ENCODE peak calls at places on chromosomes 5 and 9, in six cellular contexts. One of them, this sample, is unnamed.

GRCh38 chr9:69090943-69091342 is 55.4 kb downstream of the FXN start:
- DNase-seq in heart right ventricle: no peak
- DNase-seq in CD8-positive, alpha-beta memory T cell: no peak
- DNase-seq in stimulated activated naive CD4-positive, alpha-beta T cell treated with Interleukin-2 at 50 U/mL for 16 hours: no peak
- DNase-seq in HFFc6: no peak
- DNase-seq in activated CD4-positive, alpha-beta T cell treated with anti-CD3 and anti-CD28 coated beads, Interleukin-2, amount 50 U/mL, for 48 hours: no peak
- DNase-seq in this sample: no peak

GRCh38 chr5:153907170-153907775 is 131.4 kb downstream of the FAM114A2 start:
- DNase-seq in heart right ventricle: no peak
- DNase-seq in CD8-positive, alpha-beta memory T cell: no peak
- DNase-seq in stimulated activated naive CD4-positive, alpha-beta T cell treated with Interleukin-2 at 50 U/mL for 16 hours: no peak
- DNase-seq in HFFc6: no peak
- DNase-seq in activated CD4-positive, alpha-beta T cell treated with anti-CD3 and anti-CD28 coated beads, Interleukin-2, amount 50 U/mL, for 48 hours: no peak
- DNase-seq in this sample: no peak

GRCh38 chr5:73387630-73388370 is 60.8 kb downstream of the FOXD1 start:
- DNase-seq in heart right ventricle: no peak
- DNase-seq in CD8-positive, alpha-beta memory T cell: peak
- DNase-seq in stimulated activated naive CD4-positive, alpha-beta T cell treated with Interleukin-2 at 50 U/mL for 16 hours: peak
- DNase-seq in HFFc6: no peak
- DNase-seq in activated CD4-positive, alpha-beta T cell treated with anti-CD3 and anti-CD28 coated beads, Interleukin-2, amount 50 U/mL, for 48 hours: no peak
- DNase-seq in this sample: peak

GRCh38 chr5:73450041-73450598 is 1.5 kb upstream of the FOXD1 start:
- DNase-seq in heart right ventricle: no peak
- DNase-seq in CD8-positive, alpha-beta memory T cell: no peak
- DNase-seq in stimulated activated naive CD4-positive, alpha-beta T cell treated with Interleukin-2 at 50 U/mL for 16 hours: no peak
- DNase-seq in HFFc6: no peak
- DNase-seq in activated CD4-positive, alpha-beta T cell treated with anti-CD3 and anti-CD28 coated beads, Interleukin-2, amount 50 U/mL, for 48 hours: no peak
- DNase-seq in this sample: no peak

GRCh38 chr5:139014726-139015125 is 139.6 kb upstream of the LRRTM2 start:
- DNase-seq in heart right ventricle: no peak
- DNase-seq in CD8-positive, alpha-beta memory T cell: no peak
- DNase-seq in stimulated activated naive CD4-positive, alpha-beta T cell treated with Interleukin-2 at 50 U/mL for 16 hours: no peak
- DNase-seq in HFFc6: peak
- DNase-seq in activated CD4-positive, alpha-beta T cell treated with anti-CD3 and anti-CD28 coated beads, Interleukin-2, amount 50 U/mL, for 48 hours: no peak
- DNase-seq in this sample: no peak

GRCh38 chr5:180568914-180569313 is 22.4 kb downstream of the SCGB3A1 start:
- DNase-seq in heart right ventricle: no peak
- DNase-seq in CD8-positive, alpha-beta memory T cell: no peak
- DNase-seq in stimulated activated naive CD4-positive, alpha-beta T cell treated with Interleukin-2 at 50 U/mL for 16 hours: no peak
- DNase-seq in HFFc6: no peak
- DNase-seq in activated CD4-positive, alpha-beta T cell treated with anti-CD3 and anti-CD28 coated beads, Interleukin-2, amount 50 U/mL, for 48 hours: no peak
- DNase-seq in this sample: no peak

GRCh38 chr5:173800340-173800739 is 87.8 kb upstream of the CPEB4 start:
- DNase-seq in heart right ventricle: no peak
- DNase-seq in CD8-positive, alpha-beta memory T cell: no peak
- DNase-seq in stimulated activated naive CD4-positive, alpha-beta T cell treated with Interleukin-2 at 50 U/mL for 16 hours: no peak
- DNase-seq in HFFc6: peak
- DNase-seq in activated CD4-positive, alpha-beta T cell treated with anti-CD3 and anti-CD28 coated beads, Interleukin-2, amount 50 U/mL, for 48 hours: no peak
- DNase-seq in this sample: no peak

GRCh38 chr5:163566678-163567077 is 61.3 kb downstream of the MAT2B start:
- DNase-seq in heart right ventricle: no peak
- DNase-seq in CD8-positive, alpha-beta memory T cell: no peak
- DNase-seq in stimulated activated naive CD4-positive, alpha-beta T cell treated with Interleukin-2 at 50 U/mL for 16 hours: no peak
- DNase-seq in HFFc6: no peak
- DNase-seq in activated CD4-positive, alpha-beta T cell treated with anti-CD3 and anti-CD28 coated beads, Interleukin-2, amount 50 U/mL, for 48 hours: no peak
- DNase-seq in this sample: no peak

GRCh38 chr9:12539602-12540001 is 153.6 kb upstream of the TYRP1 start:
- DNase-seq in heart right ventricle: no peak
- DNase-seq in CD8-positive, alpha-beta memory T cell: no peak
- DNase-seq in stimulated activated naive CD4-positive, alpha-beta T cell treated with Interleukin-2 at 50 U/mL for 16 hours: no peak
- DNase-seq in HFFc6: no peak
- DNase-seq in activated CD4-positive, alpha-beta T cell treated with anti-CD3 and anti-CD28 coated beads, Interleukin-2, amount 50 U/mL, for 48 hours: no peak
- DNase-seq in this sample: no peak

GRCh38 chr9:131410051-131410491 is 16.2 kb downstream of the PRRC2B start:
- DNase-seq in heart right ventricle: no peak
- DNase-seq in CD8-positive, alpha-beta memory T cell: no peak
- DNase-seq in stimulated activated naive CD4-positive, alpha-beta T cell treated with Interleukin-2 at 50 U/mL for 16 hours: peak
- DNase-seq in HFFc6: no peak
- DNase-seq in activated CD4-positive, alpha-beta T cell treated with anti-CD3 and anti-CD28 coated beads, Interleukin-2, amount 50 U/mL, for 48 hours: no peak
- DNase-seq in this sample: no peak

This sample was measured in activated effector memory CD4-positive, alpha-beta T cell treated with Interleukin-2 at 50 U/mL for 16 hours.